ENCODE peak calls at places on chromosomes 16 and 17, in five cellular contexts. A is cardiac muscle cell, Q is kidney epithelial cell, W is colonic mucosa, L is heart right ventricle. T is an unnamed sample.

GRCh38 chr17:27540300-27541105 is 84.3 kb downstream of the KSR1 start:
- DNase-seq in L (peak; percentile 71), A (no peak), W (peak; percentile 75), Q (peak; percentile 78), T (peak; percentile 90)

GRCh38 chr16:25097304-25097988 is 14.1 kb upstream of the LCMT1 start:
- DNase-seq in A (no peak), W (no peak), L (no peak), Q (no peak), T (no peak)

GRCh38 chr17:10614536-10615155 is 42.5 kb downstream of the MYH3 start:
- DNase-seq in Q (no peak), L (no peak), W (peak; percentile 49), A (peak; percentile 77), T (no peak)

GRCh38 chr16:69188716-69189115 is 1.8 kb downstream of the SNTB2 start:
- DNase-seq in W (no peak), A (no peak), Q (no peak), L (no peak), T (no peak)

GRCh38 chr16:62475573-62475972 is 439.3 kb upstream of the CDH8 start:
- DNase-seq in Q (no peak), W (no peak), L (no peak), A (no peak), T (no peak)

GRCh38 chr17:34765291-34765690 is 185.9 kb downstream of the TMEM132E start:
- DNase-seq in Q (no peak), W (no peak), L (no peak), A (no peak), T (no peak)

GRCh38 chr17:82031885-82032627 is 578 bp downstream of the RAC3 start:
- DNase-seq in Q (no peak), W (peak; percentile 80), A (peak; percentile 43), L (no peak), T (peak; percentile 74)

GRCh38 chr16:89700649-89701424 is 668 bp downstream of the SPATA2L start:
- DNase-seq in A (peak; percentile 74), L (no peak), Q (no peak), W (peak; percentile 70), T (peak; percentile 80)

GRCh38 chr17:71337903-71338302 is 782.9 kb upstream of the SOX9 start:
- DNase-seq in L (no peak), A (no peak), W (no peak), Q (no peak), T (no peak)

GRCh38 chr16:53502331-53503269 is at the start of gene AKTIP:
- DNase-seq in A (peak; percentile 35), L (no peak), W (peak; percentile 80), Q (no peak), T (no peak)

GRCh38 chr17:4199818-4200402 is 56.9 kb downstream of the CYB5D2 start:
- DNase-seq in W (no peak), Q (no peak), A (peak; percentile 44), L (no peak), T (no peak)

GRCh38 chr16:16139061-16139460 is 84.2 kb downstream of the ABCC6 start:
- DNase-seq in Q (no peak), L (no peak), W (no peak), A (no peak), T (no peak)
- H3K4me3 ChIP-seq in Q (no peak overlapping the region), L (no peak overlapping the region), W (no peak overlapping the region), A (no peak overlapping the region), T (no peak overlapping the region)

GRCh38 chr17:6797718-6798351 is 21.8 kb downstream of the FBXO39 start:
- DNase-seq in W (no peak), A (no peak), Q (no peak), L (no peak), T (no peak)
- TF ChIP-seq CTCF in W (no peak), A (no peak), Q (no peak), L (no peak), T (no peak)

DNA sequence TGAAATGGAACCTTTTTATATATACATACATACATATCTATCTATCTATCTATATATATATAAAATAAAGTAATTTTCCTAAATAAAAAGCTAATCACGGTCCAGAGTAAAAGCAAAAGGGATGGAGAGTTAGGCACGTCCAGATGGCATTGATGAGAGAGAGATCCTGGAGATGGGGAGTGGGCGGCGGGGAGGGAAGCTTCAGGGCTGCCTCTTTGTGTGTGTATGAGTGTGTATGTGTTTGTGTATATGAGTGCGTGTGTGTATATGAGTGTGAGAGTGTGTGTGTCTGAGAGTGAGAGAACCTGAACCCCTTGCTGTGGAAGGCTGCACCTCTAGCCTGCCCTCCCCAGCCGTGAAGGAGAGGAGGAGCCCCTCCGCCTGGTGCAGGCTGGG is 7.3 kb upstream of the ABCC3 start:
- DNase-seq in A (no peak), Q (no peak), W (no peak), L (no peak), T (no peak)
- H3K4me3 ChIP-seq in A (no peak overlapping the region), Q (no peak overlapping the region), W (no peak overlapping the region), L (no peak overlapping the region), T (no peak overlapping the region)

GRCh38 chr16:19177111-19177747 is 9.2 kb downstream of the SYT17 start:
- DNase-seq in A (no peak), L (no peak), W (no peak), Q (no peak), T (no peak)
- TF ChIP-seq CTCF in A (no peak), L (no peak), W (no peak), Q (no peak), T (no peak)

DNA sequence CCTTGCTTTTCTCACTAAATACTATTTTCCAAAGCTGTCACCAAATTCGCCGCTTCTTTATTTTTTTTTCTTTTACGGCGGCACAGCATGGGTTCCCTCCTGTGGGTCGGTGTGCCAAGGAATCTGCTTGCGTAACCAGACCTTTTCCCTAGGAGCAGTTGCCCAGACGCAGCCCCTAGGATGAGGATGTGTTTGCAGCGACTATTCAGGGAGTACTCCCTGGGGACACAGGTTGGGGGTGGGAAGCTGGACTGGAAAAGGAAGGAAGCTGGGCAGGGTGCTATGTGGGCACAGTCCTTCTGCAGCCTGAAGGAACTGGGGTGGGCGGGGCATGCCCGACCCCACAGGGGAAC is 49.0 kb upstream of the ZCCHC14 start:
- DNase-seq in Q (no peak), L (no peak), W (no peak), A (no peak), T (no peak)
- H3K4me3 ChIP-seq in Q (no peak overlapping the region), L (no peak overlapping the region), W (no peak overlapping the region), A (no peak overlapping the region), T (peak overlapping the region; percentile 1)

GRCh38 chr16:12529582-12529981 is 274.1 kb downstream of the CPPED1 start:
- DNase-seq in L (no peak), W (peak; percentile 20), Q (no peak), A (no peak), T (no peak)

GRCh38 chr16:12530291-12530690 is 273.4 kb downstream of the CPPED1 start:
- DNase-seq in Q (no peak), L (no peak), W (no peak), A (no peak), T (no peak)

GRCh38 chr16:12535535-12536411 is 267.9 kb downstream of the CPPED1 start:
- DNase-seq in L (no peak), W (no peak), Q (no peak), A (peak; percentile 74), T (no peak)

GRCh38 chr16:12532871-12533610 is 270.6 kb downstream of the CPPED1 start:
- DNase-seq in L (no peak), Q (no peak), W (no peak), A (no peak), T (peak; percentile 64)

DNA sequence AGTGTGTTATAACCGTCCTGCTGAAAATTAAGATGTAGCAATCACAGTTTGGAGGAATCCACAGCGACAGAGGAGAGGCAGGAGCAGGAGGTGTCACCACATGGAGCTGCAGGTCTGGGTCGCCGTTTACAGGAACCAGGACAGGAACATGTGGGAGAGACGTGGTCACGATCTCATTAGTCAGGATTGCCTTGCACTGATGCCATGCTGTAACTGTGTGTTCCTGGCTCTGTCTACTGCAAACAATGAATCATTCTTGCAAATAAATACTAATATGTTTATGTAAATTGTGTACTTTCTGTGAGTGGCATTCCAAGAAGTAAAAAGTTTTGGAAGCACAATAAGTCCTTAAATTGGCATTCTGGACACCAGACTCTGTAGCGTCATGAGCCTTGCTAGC is 271.8 kb downstream of the CPPED1 start:
- DNase-seq in A (no peak), L (no peak), W (no peak), Q (no peak), T (no peak)
- TF ChIP-seq CTCF in A (no peak), L (no peak), W (no peak), Q (no peak), T (no peak)